ENCODE peak calls at places on chromosomes 5 and 9, in eight cellular contexts. X is NCI-H1092, K is ELR, M is iris pigment epithelial cell, E is myocyte, A is activated T-helper 1 cell treated with Interleukin-2 at 50 U/mL for 16 hours, L is progenitor cell of endocrine pancreas, U is M059J. Y is an unnamed sample.

GRCh38 chr5:138960145-138960692 is 85.1 kb upstream of the LRRTM2 start:
- DNase-seq in A (no peak), E (no peak), K (no peak), L (no peak), X (peak), U (no peak), M (no peak), Y (no peak)

GRCh38 chr5:87853541-87853940 is 415.1 kb downstream of the TMEM161B start:
- DNase-seq in M (no peak), A (no peak), K (no peak), L (no peak), E (no peak), X (no peak), U (peak), Y (no peak)

GRCh38 chr5:15899481-15899880 is 280.1 kb downstream of the MARCHF11 start:
- DNase-seq in M (no peak), U (no peak), E (no peak), X (no peak), K (no peak), A (no peak), L (no peak), Y (no peak)

GRCh38 chr9:127694890-127695735 is 11.7 kb upstream of the CFAP157 start:
- DNase-seq in A (no peak), U (no peak), L (no peak), K (peak), E (peak), M (no peak), X (no peak), Y (no peak)

GRCh38 chr9:13427587-13427986 is 148.1 kb upstream of the MPDZ start:
- DNase-seq in A (no peak), U (peak), K (peak), L (no peak), X (peak), M (peak), E (peak), Y (peak)

GRCh38 chr9:36842560-36843530 is 191.2 kb downstream of the PAX5 start:
- DNase-seq in X (no peak), K (no peak), E (peak), L (no peak), A (no peak), M (no peak), U (no peak), Y (no peak)

GRCh38 chr5:54793612-54794436 is 191.6 kb downstream of the ESM1 start:
- DNase-seq in K (no peak), X (no peak), A (no peak), U (no peak), L (no peak), E (peak), M (peak), Y (no peak)

GRCh38 chr5:82106806-82107205 is 135.0 kb downstream of the ATG10 start:
- DNase-seq in U (peak), M (no peak), A (no peak), E (no peak), X (no peak), K (no peak), L (no peak), Y (no peak)

GRCh38 chr9:134419684-134420076 is 93.4 kb downstream of the RXRA start:
- DNase-seq in X (no peak), U (no peak), K (peak), A (no peak), M (no peak), E (no peak), L (no peak), Y (no peak)

GRCh38 chr5:107577551-107577950 is 93.2 kb downstream of the EFNA5 start:
- DNase-seq in M (no peak), A (no peak), L (no peak), K (no peak), E (no peak), U (no peak), X (no peak), Y (no peak)

GRCh38 chr9:122236681-122237080 is 7.9 kb upstream of the LHX6 start:
- DNase-seq in M (no peak), A (no peak), X (no peak), U (no peak), E (no peak), L (no peak), K (peak), Y (no peak)

GRCh38 chr5:148873690-148874485 is 47.5 kb downstream of the ADRB2 start:
- DNase-seq in K (no peak), M (no peak), L (no peak), U (no peak), A (no peak), E (no peak), X (no peak), Y (no peak)

GRCh38 chr9:76677481-76678055 is 86.7 kb upstream of the PCA3 start:
- DNase-seq in K (peak), E (peak), A (no peak), X (peak), L (no peak), M (no peak), U (peak), Y (peak)